ENCODE peak calls at places on chromosomes 2 and 18, in eight cellular contexts. Y, R, Q, O, J, S, F and E are unnamed samples.

GRCh38 chr2:238133499-238134392 is 4.7 kb upstream of the KLHL30 start:
- DNase-seq in J (no peak), R (no peak), Q (no peak), F (peak), O (no peak), S (no peak), Y (peak), E (no peak)

GRCh38 chr2:174158003-174158402 is 90.3 kb downstream of the OLA1 start:
- DNase-seq in S (peak), R (no peak), F (peak), O (no peak), Q (no peak), J (no peak), Y (no peak), E (no peak)

GRCh38 chr2:84849271-84849952 is 31.5 kb downstream of the TRABD2A start:
- DNase-seq in J (no peak), Q (no peak), F (no peak), Y (no peak), R (no peak), O (no peak), S (no peak), E (no peak)

GRCh38 chr2:43100883-43101662 is 125.3 kb downstream of the ZFP36L2 start:
- DNase-seq in Y (no peak), Q (no peak), R (peak), S (no peak), O (no peak), J (no peak), F (no peak), E (no peak)

GRCh38 chr18:49212819-49213218 is 247.6 kb downstream of the DYM start:
- DNase-seq in F (no peak), O (no peak), S (no peak), Q (no peak), R (peak), J (no peak), Y (no peak), E (no peak)

GRCh38 chr2:76073992-76074604 is 363.4 kb upstream of the GCFC2 start:
- DNase-seq in Q (no peak), F (no peak), Y (no peak), O (no peak), R (no peak), S (no peak), J (no peak), E (no peak)

GRCh38 chr2:29066989-29067605 is 7.2 kb downstream of the PCARE start:
- DNase-seq in Y (no peak), F (no peak), S (no peak), J (no peak), R (no peak), Q (no peak), O (no peak), E (no peak)

GRCh38 chr2:240391111-240392051 is 44.1 kb upstream of the GPC1 start:
- DNase-seq in S (no peak), O (no peak), J (no peak), R (no peak), Y (peak), Q (no peak), F (no peak), E (no peak)

GRCh38 chr2:117686699-117687098 is 127.8 kb upstream of the DDX18 start:
- DNase-seq in Q (no peak), Y (no peak), O (no peak), R (no peak), F (no peak), J (no peak), S (peak), E (no peak)

GRCh38 chr2:107735206-107735605 is 91.5 kb upstream of the RGPD4 start:
- DNase-seq in O (no peak), F (no peak), S (no peak), Y (no peak), R (no peak), Q (no peak), J (no peak), E (no peak)

GRCh38 chr2:215293879-215294278 is 18.0 kb upstream of the ATIC start:
- DNase-seq in O (no peak), F (no peak), J (no peak), Y (no peak), Q (no peak), S (no peak), R (no peak), E (no peak)

GRCh38 chr18:55088000-55088401 is 128.7 kb upstream of the CCDC68 start:
- DNase-seq in F (no peak), O (no peak), J (no peak), Q (no peak), Y (no peak), S (no peak), R (peak), E (no peak)

GRCh38 chr2:180753809-180754761 is 226.3 kb upstream of the UBE2E3 start:
- DNase-seq in J (no peak), S (no peak), Y (no peak), F (no peak), O (no peak), Q (no peak), R (peak), E (no peak)

GRCh38 chr2:180761224-180761623 is 219.2 kb upstream of the UBE2E3 start:
- DNase-seq in Y (no peak), O (no peak), R (peak), S (no peak), F (no peak), J (no peak), Q (no peak), E (no peak)

GRCh38 chr2:20988906-20989305 is 55.0 kb downstream of the APOB start:
- DNase-seq in O (no peak), R (no peak), F (no peak), S (no peak), Q (no peak), J (no peak), Y (no peak), E (no peak)

GRCh38 chr18:64137914-64138313 is 11.0 kb downstream of the LINC00305 start:
- DNase-seq in Y (no peak), Q (no peak), F (no peak), S (no peak), O (no peak), R (no peak), J (no peak), E (no peak)

GRCh38 chr2:88657131-88657530 is 29.9 kb upstream of the EIF2AK3 start:
- DNase-seq in Y (no peak), O (no peak), R (peak), F (no peak), S (no peak), Q (no peak), J (no peak), E (no peak)

GRCh38 chr2:106109675-106110074 is 84.4 kb downstream of the UXS1 start:
- DNase-seq in R (no peak), J (no peak), O (no peak), Q (no peak), Y (no peak), F (no peak), S (no peak), E (no peak)

GRCh38 chr2:23940976-23941605 is 828 bp downstream of the UBXN2A start:
- DNase-seq in J (no peak), Y (no peak), S (no peak), F (no peak), O (no peak), R (peak), Q (no peak), E (no peak)

GRCh38 chr2:71223767-71224333 is 3.1 kb downstream of the PAIP2B start:
- DNase-seq in F (peak), J (peak), R (peak), Q (no peak), O (no peak), S (no peak), Y (no peak), E (no peak)

GRCh38 chr2:50433635-50434034 is 598.3 kb downstream of the NRXN1 start:
- DNase-seq in R (no peak), S (no peak), J (no peak), Q (no peak), F (no peak), Y (no peak), O (no peak), E (no peak)

GRCh38 chr2:65053199-65053598 is 3.0 kb upstream of the CEP68 start:
- DNase-seq in J (no peak), R (no peak), Q (no peak), O (no peak), Y (no peak), F (no peak), S (peak), E (no peak)

GRCh38 chr2:61463769-61464475 is 7.0 kb downstream of the USP34 start:
- DNase-seq in Y (no peak), S (no peak), F (no peak), O (no peak), J (no peak), R (no peak), Q (no peak), E (no peak)

GRCh38 chr2:136154384-136154783 is 36.4 kb upstream of the CXCR4 start:
- DNase-seq in J (no peak), Y (no peak), F (no peak), O (no peak), S (no peak), R (no peak), Q (no peak), E (no peak)

GRCh38 chr18:75915941-75916640 is 488.6 kb upstream of the SMIM21 start:
- DNase-seq in S (no peak), Y (no peak), J (no peak), Q (no peak), O (no peak), F (no peak), R (peak), E (no peak)

GRCh38 chr2:164917296-164917903 is 37.9 kb downstream of the SLC38A11 start:
- DNase-seq in Y (no peak), O (no peak), F (peak), Q (no peak), S (no peak), R (no peak), J (peak), E (no peak)

GRCh38 chr2:238166391-238167343 is 7.9 kb downstream of the ERFE start:
- DNase-seq in Q (no peak), R (no peak), F (no peak), Y (no peak), J (no peak), S (no peak), O (no peak), E (no peak)